ENCODE peak calls at places on chromosomes 7 and 10, in seven cellular contexts. One of them, this sample, is unnamed.
A peak's percentile ranks its signal among the peaks of the same experiment; 100 is the strongest.

GRCh38 chr7:121484089-121484763 is 88.1 kb upstream of the FAM3C start:
- DNase-seq in A673: no peak
- DNase-seq in nucleus accumbens: no peak
- DNase-seq in AG04450: no peak
- DNase-seq in omental fat pad: no peak
- DNase-seq in DMS79 treated with DMSO at 0.1 percent for 48 hours: no peak
- DNase-seq in SK-N-SH: no peak
- DNase-seq in this sample: no peak

GRCh38 chr7:151339651-151340377 is 1.8 kb upstream of the NUB1 start:
- DNase-seq in DMS79 treated with DMSO at 0.1 percent for 48 hours: no peak
- DNase-seq in nucleus accumbens: no peak
- DNase-seq in A673: no peak
- DNase-seq in AG04450: no peak
- DNase-seq in omental fat pad: no peak
- DNase-seq in SK-N-SH: no peak
- DNase-seq in this sample: no peak

GRCh38 chr7:100893910-100894763 is 1.6 kb downstream of the ACHE start:
- DNase-seq in omental fat pad: no peak
- DNase-seq in SK-N-SH: peak; percentile 36
- DNase-seq in A673: no peak
- DNase-seq in DMS79 treated with DMSO at 0.1 percent for 48 hours: no peak
- DNase-seq in nucleus accumbens: no peak
- DNase-seq in AG04450: no peak
- DNase-seq in this sample: no peak

GRCh38 chr10:101289541-101289940 is 60.3 kb upstream of the LBX1 start:
- DNase-seq in SK-N-SH: no peak
- DNase-seq in A673: no peak
- DNase-seq in AG04450: no peak
- DNase-seq in nucleus accumbens: no peak
- DNase-seq in DMS79 treated with DMSO at 0.1 percent for 48 hours: peak; percentile 7
- DNase-seq in omental fat pad: no peak
- DNase-seq in this sample: no peak

GRCh38 chr7:153185936-153186335 is 426.4 kb downstream of the ACTR3B start:
- DNase-seq in DMS79 treated with DMSO at 0.1 percent for 48 hours: no peak
- DNase-seq in A673: no peak
- DNase-seq in nucleus accumbens: no peak
- DNase-seq in SK-N-SH: no peak
- DNase-seq in omental fat pad: no peak
- DNase-seq in AG04450: no peak
- DNase-seq in this sample: no peak

GRCh38 chr7:64618785-64619456 is 47.0 kb upstream of the ZNF107 start:
- DNase-seq in SK-N-SH: peak; percentile 53
- DNase-seq in DMS79 treated with DMSO at 0.1 percent for 48 hours: no peak
- DNase-seq in omental fat pad: no peak
- DNase-seq in AG04450: no peak
- DNase-seq in A673: peak; percentile 72
- DNase-seq in nucleus accumbens: no peak
- DNase-seq in this sample: peak; percentile 16

GRCh38 chr10:28551086-28551485 is 18.2 kb downstream of the WAC start:
- DNase-seq in AG04450: no peak
- DNase-seq in DMS79 treated with DMSO at 0.1 percent for 48 hours: no peak
- DNase-seq in A673: peak; percentile 48
- DNase-seq in omental fat pad: no peak
- DNase-seq in nucleus accumbens: no peak
- DNase-seq in SK-N-SH: no peak
- DNase-seq in this sample: no peak

GRCh38 chr7:106840342-106840741 is 24.7 kb upstream of the PIK3CG start:
- DNase-seq in SK-N-SH: no peak
- DNase-seq in AG04450: peak; percentile 26
- DNase-seq in nucleus accumbens: no peak
- DNase-seq in DMS79 treated with DMSO at 0.1 percent for 48 hours: no peak
- DNase-seq in omental fat pad: no peak
- DNase-seq in A673: peak; percentile 87
- DNase-seq in this sample: peak; percentile 70

GRCh38 chr7:30476401-30477145 is 2.0 kb downstream of the NOD1 start:
- DNase-seq in DMS79 treated with DMSO at 0.1 percent for 48 hours: peak; percentile 83
- DNase-seq in SK-N-SH: no peak
- DNase-seq in omental fat pad: no peak
- DNase-seq in AG04450: no peak
- DNase-seq in nucleus accumbens: no peak
- DNase-seq in A673: no peak
- DNase-seq in this sample: no peak

GRCh38 chr10:50286517-50286916 is 35.2 kb upstream of the ASAH2 start:
- DNase-seq in AG04450: no peak
- DNase-seq in SK-N-SH: no peak
- DNase-seq in omental fat pad: no peak
- DNase-seq in DMS79 treated with DMSO at 0.1 percent for 48 hours: no peak
- DNase-seq in A673: peak; percentile 28
- DNase-seq in nucleus accumbens: no peak
- DNase-seq in this sample: peak; percentile 45

GRCh38 chr10:11532329-11532728 is 79.1 kb downstream of the USP6NL start:
- DNase-seq in A673: no peak
- DNase-seq in omental fat pad: no peak
- DNase-seq in AG04450: no peak
- DNase-seq in SK-N-SH: no peak
- DNase-seq in nucleus accumbens: no peak
- DNase-seq in DMS79 treated with DMSO at 0.1 percent for 48 hours: no peak
- DNase-seq in this sample: no peak

GRCh38 chr10:44513592-44513991 is 128.7 kb upstream of the CXCL12 start:
- DNase-seq in AG04450: no peak
- DNase-seq in nucleus accumbens: no peak
- DNase-seq in A673: no peak
- DNase-seq in omental fat pad: no peak
- DNase-seq in DMS79 treated with DMSO at 0.1 percent for 48 hours: no peak
- DNase-seq in SK-N-SH: peak; percentile 7
- DNase-seq in this sample: no peak

GRCh38 chr7:80942261-80943041 is 23.6 kb upstream of the SEMA3C start:
- DNase-seq in nucleus accumbens: no peak
- DNase-seq in SK-N-SH: peak; percentile 38
- DNase-seq in AG04450: peak; percentile 75
- DNase-seq in DMS79 treated with DMSO at 0.1 percent for 48 hours: peak; percentile 22
- DNase-seq in A673: peak; percentile 91
- DNase-seq in omental fat pad: no peak
- DNase-seq in this sample: peak; percentile 93

GRCh38 chr10:44036425-44036824 is 348.5 kb downstream of the CXCL12 start:
- DNase-seq in AG04450: no peak
- DNase-seq in A673: no peak
- DNase-seq in omental fat pad: no peak
- DNase-seq in nucleus accumbens: no peak
- DNase-seq in SK-N-SH: no peak
- DNase-seq in DMS79 treated with DMSO at 0.1 percent for 48 hours: no peak
- DNase-seq in this sample: no peak

GRCh38 chr7:98802781-98803110 is 67.1 kb downstream of the TMEM130 start:
- DNase-seq in A673: no peak
- DNase-seq in omental fat pad: no peak
- DNase-seq in SK-N-SH: no peak
- DNase-seq in AG04450: no peak
- DNase-seq in nucleus accumbens: no peak
- DNase-seq in DMS79 treated with DMSO at 0.1 percent for 48 hours: no peak
- DNase-seq in this sample: no peak

GRCh38 chr10:121910673-121911420 is 17.0 kb downstream of the ATE1 start:
- DNase-seq in A673: peak; percentile 4
- DNase-seq in DMS79 treated with DMSO at 0.1 percent for 48 hours: no peak
- DNase-seq in SK-N-SH: no peak
- DNase-seq in omental fat pad: no peak
- DNase-seq in AG04450: peak; percentile 54
- DNase-seq in nucleus accumbens: no peak
- DNase-seq in this sample: no peak

GRCh38 chr7:101237206-101238067 is at the start of gene CLDN15:
- DNase-seq in DMS79 treated with DMSO at 0.1 percent for 48 hours: no peak
- DNase-seq in nucleus accumbens: no peak
- DNase-seq in omental fat pad: peak; percentile 65
- DNase-seq in AG04450: no peak
- DNase-seq in A673: no peak
- DNase-seq in SK-N-SH: peak; percentile 39
- DNase-seq in this sample: no peak

GRCh38 chr10:101297901-101298451 is 56.0 kb upstream of the BTRC start:
- DNase-seq in nucleus accumbens: no peak
- DNase-seq in omental fat pad: peak; percentile 52
- DNase-seq in SK-N-SH: peak; percentile 61
- DNase-seq in AG04450: no peak
- DNase-seq in DMS79 treated with DMSO at 0.1 percent for 48 hours: peak; percentile 10
- DNase-seq in A673: peak; percentile 65
- DNase-seq in this sample: peak; percentile 13